ENCODE peak calls at places on chromosomes 16 and 17, in seven cellular contexts. O is activated naive CD8-positive, alpha-beta T cell treated with anti-CD3 and anti-CD28 coated beads for 36 hours; F is anterior cingulate cortex; Y is T-helper 1 cell; D is H7; Q is ELF-1; E is transverse colon. S is an unnamed sample.

GRCh38 chr16:60686824-60687223 is 1349.4 kb downstream of the CDH8 start:
- DNase-seq in D (peak), Q (no peak), O (no peak), E (no peak), F (no peak), Y (no peak), S (no peak)

GRCh38 chr16:46727184-46727583 is 21.0 kb downstream of the MYLK3 start:
- DNase-seq in Y (no peak), F (no peak), O (no peak), D (no peak), E (no peak), Q (no peak), S (no peak)

GRCh38 chr16:50244140-50244503 is 22.2 kb upstream of the ADCY7 start:
- DNase-seq in D (no peak), Y (no peak), F (no peak), O (no peak), Q (no peak), E (no peak), S (no peak)

GRCh38 chr17:65545708-65546523 is 15.5 kb downstream of the AXIN2 start:
- DNase-seq in E (no peak), F (peak), O (no peak), Y (no peak), Q (no peak), D (peak), S (no peak)

GRCh38 chr17:32783602-32784001 is 93.3 kb downstream of the MYO1D start:
- DNase-seq in E (no peak), Q (peak), O (no peak), F (no peak), Y (no peak), D (peak), S (no peak)

GRCh38 chr16:70778901-70779309 is 22.1 kb downstream of the VAC14 start:
- DNase-seq in D (peak), Q (peak), E (peak), O (no peak), Y (no peak), F (no peak), S (no peak)

GRCh38 chr17:82226170-82226808 is 2.6 kb upstream of the SLC16A3 start:
- DNase-seq in D (no peak), Y (no peak), O (no peak), Q (no peak), E (no peak), F (no peak), S (no peak)

GRCh38 chr17:18259621-18260331 is 686 bp upstream of the MIEF2 start:
- DNase-seq in D (no peak), F (no peak), Y (no peak), Q (peak), O (no peak), E (no peak), S (no peak)

GRCh38 chr16:6643083-6643686 is 689.5 kb upstream of the RBFOX1 start:
- DNase-seq in E (peak), O (peak), F (peak), D (no peak), Q (peak), Y (no peak), S (peak)

GRCh38 chr17:67696347-67696746 is 21.4 kb upstream of the NOL11 start:
- DNase-seq in O (no peak), E (no peak), Y (no peak), F (no peak), D (no peak), Q (no peak), S (no peak)

GRCh38 chr16:17194190-17194780 is 276.5 kb downstream of the XYLT1 start:
- DNase-seq in Y (peak), F (peak), D (peak), Q (peak), O (peak), E (peak), S (no peak)

GRCh38 chr17:27800522-27800921 is at the start of gene NOS2:
- DNase-seq in E (peak), O (no peak), Y (no peak), D (no peak), Q (no peak), F (no peak), S (no peak)

GRCh38 chr16:65994305-65994704 is 372.2 kb upstream of the CDH5 start:
- DNase-seq in O (no peak), F (no peak), D (no peak), Y (no peak), Q (no peak), E (no peak), S (no peak)

GRCh38 chr16:35148748-35149147 is 1689.3 kb downstream of the TP53TG3F start:
- DNase-seq in D (peak), Y (no peak), F (no peak), Q (no peak), E (no peak), O (no peak), S (no peak)

GRCh38 chr17:28612936-28613872 is 781 bp downstream of the RSKR start:
- DNase-seq in Y (no peak), D (peak), F (no peak), Q (peak), O (peak), E (peak), S (peak)

GRCh38 chr17:8698142-8699050 is 46.2 kb downstream of the CCDC42 start:
- DNase-seq in Q (peak), E (peak), Y (no peak), F (no peak), D (peak), O (no peak), S (no peak)

GRCh38 chr16:86211800-86212199 is 298.5 kb upstream of the FOXF1 start:
- DNase-seq in E (no peak), Y (no peak), D (no peak), F (no peak), O (no peak), Q (no peak), S (no peak)

GRCh38 chr16:12231666-12232065 is 255.1 kb downstream of the SNX29 start:
- DNase-seq in E (no peak), O (no peak), Q (no peak), F (no peak), Y (no peak), D (no peak), S (no peak)

GRCh38 chr16:3999479-3999868 is 116.8 kb downstream of the ADCY9 start:
- DNase-seq in D (peak), Q (peak), E (no peak), Y (no peak), O (no peak), F (no peak), S (no peak)

S was measured in C1 segment of cervical spinal cord.